ENCODE peak calls at places on chromosomes 5 and 9, in ten cellular contexts. C, N, J, H, T, W, P, S, M and G are unnamed samples.

GRCh38 chr5:134874831-134875655 is 872 bp downstream of the TXNDC15 start:
- DNase-seq in C (peak), N (peak), J (peak), H (peak), T (peak), W (peak), P (peak), S (peak), M (peak), G (peak)

GRCh38 chr5:31674371-31674770 is 35.4 kb downstream of the PDZD2 start:
- DNase-seq in C (no peak), N (no peak), J (no peak), H (no peak), T (no peak), W (no peak), P (no peak), S (no peak), M (no peak), G (no peak)

GRCh38 chr5:15914603-15915002 is 265.0 kb downstream of the MARCHF11 start:
- DNase-seq in C (no peak), N (no peak), J (peak), H (no peak), T (no peak), W (no peak), P (no peak), S (peak), M (no peak), G (no peak)

GRCh38 chr5:103829585-103829984 is 267.0 kb upstream of the NUDT12 start:
- DNase-seq in C (no peak), N (peak), J (no peak), H (no peak), T (no peak), W (no peak), P (no peak), S (no peak), M (no peak), G (no peak)

GRCh38 chr5:119287547-119288073 is 68.2 kb upstream of the TNFAIP8 start:
- DNase-seq in C (no peak), N (no peak), J (peak), H (no peak), T (no peak), W (peak), P (peak), S (peak), M (peak), G (no peak)

GRCh38 chr9:132162764-132163456 is 1.1 kb downstream of the NTNG2 start:
- DNase-seq in C (no peak), N (peak), J (no peak), H (no peak), T (no peak), W (no peak), P (no peak), S (no peak), M (no peak), G (no peak)

GRCh38 chr5:158273035-158273434 is 414.1 kb upstream of the CLINT1 start:
- DNase-seq in C (no peak), N (peak), J (no peak), H (no peak), T (no peak), W (no peak), P (no peak), S (no peak), M (no peak), G (no peak)

GRCh38 chr9:89528540-89528939 is 30.6 kb upstream of the SEMA4D start:
- DNase-seq in C (no peak), N (no peak), J (no peak), H (no peak), T (no peak), W (no peak), P (no peak), S (no peak), M (no peak), G (no peak)

GRCh38 chr5:16784843-16785791 is 151.0 kb downstream of the MYO10 start:
- DNase-seq in C (peak), N (no peak), J (peak), H (peak), T (no peak), W (no peak), P (no peak), S (no peak), M (peak), G (no peak)

GRCh38 chr9:76580188-76580587 is 121.2 kb downstream of the GCNT1 start:
- DNase-seq in C (no peak), N (no peak), J (no peak), H (no peak), T (no peak), W (no peak), P (no peak), S (no peak), M (no peak), G (no peak)

GRCh38 chr5:34582364-34582763 is 73.8 kb upstream of the RAI14 start:
- DNase-seq in C (no peak), N (peak), J (no peak), H (peak), T (no peak), W (no peak), P (no peak), S (no peak), M (no peak), G (no peak)

GRCh38 chr9:19922476-19923118 is 133.8 kb upstream of the SLC24A2 start:
- DNase-seq in C (peak), N (peak), J (peak), H (peak), T (no peak), W (no peak), P (no peak), S (peak), M (no peak), G (no peak)

GRCh38 chr9:38652486-38652885 is 32.1 kb upstream of the ANKRD18A start:
- DNase-seq in C (peak), N (no peak), J (no peak), H (no peak), T (no peak), W (no peak), P (no peak), S (no peak), M (no peak), G (no peak)

GRCh38 chr5:43602456-43602817 is 543 bp upstream of the NNT start:
- DNase-seq in C (no peak), N (peak), J (peak), H (peak), T (no peak), W (no peak), P (peak), S (peak), M (peak), G (no peak)

GRCh38 chr5:109485030-109485429 is 75.3 kb upstream of the PJA2 start:
- DNase-seq in C (peak), N (no peak), J (peak), H (peak), T (no peak), W (no peak), P (no peak), S (peak), M (no peak), G (no peak)

GRCh38 chr5:150497274-150497988 is 10.5 kb upstream of the NDST1 start:
- DNase-seq in C (no peak), N (no peak), J (peak), H (no peak), T (peak), W (no peak), P (no peak), S (peak), M (no peak), G (peak)

GRCh38 chr9:81320909-81321482 is 368.4 kb downstream of the TLE1 start:
- DNase-seq in C (no peak), N (no peak), J (no peak), H (peak), T (no peak), W (no peak), P (no peak), S (no peak), M (no peak), G (no peak)

GRCh38 chr5:174335682-174336364 is 290.3 kb downstream of the NSG2 start:
- DNase-seq in C (no peak), N (no peak), J (no peak), H (no peak), T (no peak), W (no peak), P (no peak), S (peak), M (no peak), G (no peak)

GRCh38 chr5:164573397-164573796 is 1068.0 kb downstream of the MAT2B start:
- DNase-seq in C (no peak), N (no peak), J (no peak), H (no peak), T (no peak), W (no peak), P (no peak), S (no peak), M (no peak), G (no peak)

GRCh38 chr9:112717669-112718331 is at the start of gene INIP:
- DNase-seq in C (peak), N (peak), J (peak), H (peak), T (peak), W (peak), P (peak), S (peak), M (peak), G (peak)

GRCh38 chr9:123402981-123403509 is 47.0 kb downstream of the CRB2 start:
- DNase-seq in C (no peak), N (peak), J (no peak), H (no peak), T (no peak), W (no peak), P (no peak), S (no peak), M (no peak), G (no peak)

GRCh38 chr5:159242153-159242552 is 20.9 kb upstream of the UBLCP1 start:
- DNase-seq in C (no peak), N (no peak), J (peak), H (no peak), T (no peak), W (no peak), P (no peak), S (peak), M (no peak), G (no peak)

GRCh38 chr5:73312146-73312871 is 136.3 kb downstream of the FOXD1 start:
- DNase-seq in C (no peak), N (peak), J (peak), H (no peak), T (no peak), W (peak), P (peak), S (peak), M (no peak), G (no peak)

GRCh38 chr5:45692481-45692880 is 3.7 kb downstream of the HCN1 start:
- DNase-seq in C (no peak), N (no peak), J (no peak), H (peak), T (no peak), W (no peak), P (no peak), S (no peak), M (no peak), G (no peak)

GRCh38 chr5:37900692-37901091 is 60.9 kb upstream of the GDNF start:
- DNase-seq in C (peak), N (peak), J (peak), H (peak), T (no peak), W (no peak), P (no peak), S (peak), M (no peak), G (peak)

GRCh38 chr5:3365501-3366215 is 230.0 kb upstream of the IRX1 start:
- DNase-seq in C (no peak), N (no peak), J (no peak), H (no peak), T (no peak), W (no peak), P (no peak), S (no peak), M (no peak), G (no peak)